ENCODE peak calls at places on chromosomes 7 and 10, in seven cellular contexts. U is CD8-positive, alpha-beta T cell; K is lung; S is psoas muscle; J is heart left ventricle; D is IMR-90; G is heart right ventricle. N is an unnamed sample.
A peak's percentile ranks its signal among the peaks of the same experiment; 100 is the strongest.

GRCh38 chr7:80637453-80637852 is 989 bp upstream of the CD36 start:
- DNase-seq in U (no peak), K (no peak), S (no peak), J (no peak), D (no peak), G (no peak), N (no peak)

GRCh38 chr7:105826143-105826542 is 50.3 kb downstream of the ATXN7L1 start:
- DNase-seq in U (no peak), K (no peak), S (no peak), J (no peak), D (peak; percentile 34), G (no peak), N (no peak)

GRCh38 chr10:29426420-29426819 is 137.6 kb downstream of the LYZL1 start:
- DNase-seq in U (no peak), K (no peak), S (no peak), J (no peak), D (no peak), G (no peak), N (no peak)

GRCh38 chr10:120969219-120969645 is 118.1 kb downstream of the WDR11 start:
- DNase-seq in U (no peak), K (no peak), S (no peak), J (no peak), D (no peak), G (no peak), N (no peak)

GRCh38 chr10:124122211-124122610 is 28.8 kb upstream of the CHST15 start:
- DNase-seq in U (no peak), K (no peak), S (peak; percentile 49), J (no peak), D (no peak), G (no peak), N (no peak)

GRCh38 chr7:28647076-28647421 is 234.7 kb downstream of the CREB5 start:
- DNase-seq in U (no peak), K (no peak), S (no peak), J (no peak), D (no peak), G (no peak), N (no peak)

GRCh38 chr7:150931199-150931869 is 46.8 kb downstream of the KCNH2 start:
- DNase-seq in U (peak; percentile 38), K (no peak), S (no peak), J (no peak), D (no peak), G (no peak), N (no peak)

GRCh38 chr7:157493017-157493416 is 156.2 kb downstream of the DNAJB6 start:
- DNase-seq in U (peak; percentile 10), K (no peak), S (no peak), J (no peak), D (no peak), G (no peak), N (peak; percentile 22)

GRCh38 chr7:29900745-29901144 is 88.9 kb downstream of the SCRN1 start:
- DNase-seq in U (no peak), K (no peak), S (no peak), J (no peak), D (no peak), G (no peak), N (no peak)

GRCh38 chr7:124246262-124246863 is 213.5 kb upstream of the TMEM229A start:
- DNase-seq in U (no peak), K (no peak), S (no peak), J (no peak), D (peak; percentile 38), G (no peak), N (no peak)

GRCh38 chr10:131422731-131423130 is 111.2 kb upstream of the TCERG1L start:
- DNase-seq in U (no peak), K (no peak), S (no peak), J (no peak), D (no peak), G (no peak), N (no peak)

GRCh38 chr10:44995914-44996633 is 4.6 kb upstream of the ZNF22 start:
- DNase-seq in U (no peak), K (peak; percentile 32), S (peak; percentile 57), J (peak; percentile 85), D (peak; percentile 71), G (no peak), N (peak; percentile 48)

GRCh38 chr7:39589323-39590111 is 23.3 kb downstream of the YAE1 start:
- DNase-seq in U (peak; percentile 62), K (no peak), S (no peak), J (peak; percentile 25), D (peak; percentile 84), G (no peak), N (peak; percentile 89)

GRCh38 chr10:61897671-61898434 is 3.6 kb upstream of the ARID5B start:
- DNase-seq in U (no peak), K (peak; percentile 35), S (no peak), J (peak; percentile 27), D (peak; percentile 38), G (no peak), N (peak; percentile 10)

GRCh38 chr7:112036071-112036470 is 170.1 kb downstream of the DOCK4 start:
- DNase-seq in U (no peak), K (no peak), S (no peak), J (no peak), D (peak; percentile 53), G (no peak), N (no peak)

GRCh38 chr10:12165992-12166775 is 29.5 kb downstream of the NUDT5 start:
- DNase-seq in U (no peak), K (no peak), S (no peak), J (no peak), D (no peak), G (no peak), N (no peak)

GRCh38 chr10:116608683-116609594 is 11.8 kb upstream of the PNLIPRP2 start:
- DNase-seq in U (no peak), K (no peak), S (no peak), J (no peak), D (no peak), G (no peak), N (no peak)

GRCh38 chr7:113639221-113639620 is 279.6 kb downstream of the PPP1R3A start:
- DNase-seq in U (no peak), K (no peak), S (no peak), J (no peak), D (no peak), G (no peak), N (no peak)

GRCh38 chr10:109166935-109167334 is 756.4 kb downstream of the XPNPEP1 start:
- DNase-seq in U (no peak), K (no peak), S (no peak), J (no peak), D (peak; percentile 51), G (no peak), N (no peak)

GRCh38 chr10:44068716-44069482 is 316.0 kb downstream of the CXCL12 start:
- DNase-seq in U (no peak), K (no peak), S (peak; percentile 51), J (no peak), D (peak; percentile 28), G (peak; percentile 44), N (no peak)

GRCh38 chr7:138738114-138738513 is 37.0 kb upstream of the SVOPL start:
- DNase-seq in U (no peak), K (no peak), S (no peak), J (no peak), D (no peak), G (no peak), N (no peak)

DNA sequence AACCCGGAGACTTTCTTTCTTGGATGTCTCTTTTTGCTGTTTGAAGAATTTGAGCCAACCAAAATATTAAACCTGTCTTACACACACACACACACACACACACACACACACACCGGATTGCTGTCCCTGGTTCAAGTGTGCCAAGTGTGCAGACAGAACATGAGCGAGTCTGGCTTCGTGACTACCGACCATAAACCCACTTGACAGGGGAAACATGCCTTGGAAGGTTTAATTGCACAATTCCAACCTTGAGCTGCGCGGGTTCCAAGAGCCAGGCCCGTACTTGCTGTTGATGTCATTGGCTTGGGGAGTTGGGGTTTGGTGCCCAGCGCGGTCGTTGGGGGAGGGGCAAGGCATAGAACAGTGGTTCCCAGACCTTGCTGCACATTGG is 1.7 kb downstream of the EGFR start:
- DNase-seq in U (no peak), K (peak; percentile 71), S (peak; percentile 71), J (no peak), D (peak; percentile 60), G (no peak), N (no peak)
- H3K4me3 ChIP-seq in U (no peak overlapping the region), K (peak overlapping the region; percentile 89), S (peak overlapping the region; percentile 90), J (peak overlapping the region; percentile 94), D (peak overlapping the region; percentile 98), G (peak overlapping the region; percentile 64), N (peak overlapping the region; percentile 99)

DNA sequence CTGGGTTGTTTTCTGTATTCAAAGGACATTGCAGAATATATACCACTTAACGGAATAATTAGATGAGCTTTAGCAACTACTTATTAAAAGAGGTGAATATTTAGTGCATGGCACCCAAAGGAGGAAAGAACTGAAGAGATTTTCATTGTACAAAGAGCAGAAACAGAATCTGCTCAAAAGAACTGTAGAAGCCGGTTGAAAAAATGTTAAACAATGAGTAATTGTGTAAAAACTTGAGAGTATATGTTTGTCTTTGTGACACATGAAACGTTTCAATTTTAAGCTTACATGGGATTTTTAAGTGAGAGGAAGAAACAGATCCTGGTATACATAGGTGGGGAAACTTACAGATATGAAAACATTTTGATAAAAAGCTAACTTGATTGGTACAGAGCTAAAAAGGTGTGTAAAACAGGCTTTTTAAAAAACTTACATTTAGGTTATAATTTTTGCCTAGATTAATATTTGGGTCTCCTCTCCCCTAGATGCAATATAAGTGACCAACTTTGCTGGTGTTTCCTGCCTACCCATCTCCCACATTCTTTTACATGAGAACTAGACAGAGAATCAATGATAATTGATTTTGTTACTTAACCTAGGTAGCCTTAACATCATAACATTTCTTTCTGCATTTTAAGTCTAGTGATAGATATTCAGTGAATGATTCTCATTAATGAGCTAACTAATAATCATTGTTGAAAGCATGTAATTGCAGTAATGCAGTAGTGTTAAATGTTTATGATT is 6.8 kb downstream of the ARL5B start:
- DNase-seq in U (no peak), K (no peak), S (no peak), J (no peak), D (peak; percentile 56), G (no peak), N (peak; percentile 60)
- H3K27ac ChIP-seq in U (no peak overlapping the region), K (no peak overlapping the region), S (no peak overlapping the region), J (no peak overlapping the region), D (no peak overlapping the region), G (no peak overlapping the region), N (peak overlapping the region; percentile 85)

GRCh38 chr10:100229819-100230422 is 525 bp upstream of the CHUK start:
- DNase-seq in U (no peak), K (no peak), S (no peak), J (no peak), D (no peak), G (no peak), N (no peak)
- H3K36me3 ChIP-seq in U (peaks cover 24% of the 10 kb centered on the region), K (peaks cover 8% of the 10 kb centered on the region), S (peaks cover 8% of the 10 kb centered on the region), J (peaks cover 43% of the 10 kb centered on the region), D (peaks cover 11% of the 10 kb centered on the region), G (peaks cover under 1% of the 10 kb centered on the region), N (peaks cover 58% of the 10 kb centered on the region)

GRCh38 chr7:73829921-73830617 is 727 bp upstream of the CLDN4 start:
- DNase-seq in U (no peak), K (no peak), S (no peak), J (no peak), D (no peak), G (no peak), N (no peak)
- H3K4me3 ChIP-seq in U (no peak overlapping the region), K (no peak overlapping the region), S (no peak overlapping the region), J (no peak overlapping the region), D (no peak overlapping the region), G (no peak overlapping the region), N (no peak overlapping the region)